ENCODE peak calls at places on chromosomes 16 and 17, in eight cellular contexts. C is stimulated activated CD8-positive, alpha-beta memory T cell treated with anti-CD3 and anti-CD28 coated beads, Interleukin-7, amount 100 ng/mL, for 1 hour; F is NCI-H1417; J is Peyer's patch; W is naive thymus-derived CD4-positive, alpha-beta T cell; N is left cardiac atrium; K is HS-27A; R is GM20000. M is an unnamed sample.

GRCh38 chr16:22668318-22668717 is 145.6 kb upstream of the HS3ST2 start:
- DNase-seq in C (no peak), F (no peak), J (no peak), W (no peak), N (no peak), K (no peak), R (no peak), M (no peak)

GRCh38 chr16:50884066-50884860 is 142.4 kb downstream of the CYLD start:
- DNase-seq in C (no peak), F (no peak), J (no peak), W (no peak), N (no peak), K (no peak), R (peak), M (no peak)

GRCh38 chr16:22641030-22641671 is 130.5 kb downstream of the NPIPB5 start:
- DNase-seq in C (no peak), F (no peak), J (no peak), W (no peak), N (no peak), K (peak), R (peak), M (no peak)

GRCh38 chr17:34255381-34255732 is 272 bp downstream of the CCL2 start:
- DNase-seq in C (no peak), F (no peak), J (no peak), W (no peak), N (no peak), K (no peak), R (no peak), M (no peak)

GRCh38 chr16:89737341-89738071 is 16.2 kb downstream of the ZNF276 start:
- DNase-seq in C (no peak), F (no peak), J (no peak), W (peak), N (no peak), K (no peak), R (no peak), M (no peak)

GRCh38 chr17:21095735-21096134 is 31.0 kb upstream of the DHRS7B start:
- DNase-seq in C (no peak), F (no peak), J (no peak), W (no peak), N (no peak), K (no peak), R (no peak), M (no peak)

GRCh38 chr17:2547176-2547575 is 35.5 kb upstream of the METTL16 start:
- DNase-seq in C (no peak), F (no peak), J (no peak), W (no peak), N (no peak), K (no peak), R (no peak), M (no peak)

GRCh38 chr17:74569392-74570003 is 2.2 kb upstream of the CD300H start:
- DNase-seq in C (no peak), F (no peak), J (no peak), W (no peak), N (peak), K (peak), R (no peak), M (no peak)

GRCh38 chr16:27335349-27336052 is 21.7 kb downstream of the IL4R start:
- DNase-seq in C (no peak), F (no peak), J (no peak), W (no peak), N (no peak), K (no peak), R (no peak), M (no peak)

GRCh38 chr16:30954993-30955392 is 2.6 kb upstream of the SETD1A start:
- DNase-seq in C (no peak), F (no peak), J (no peak), W (no peak), N (no peak), K (no peak), R (no peak), M (no peak)

GRCh38 chr17:58319181-58320162 is 9.1 kb downstream of the TSPOAP1 start:
- DNase-seq in C (no peak), F (no peak), J (peak), W (no peak), N (peak), K (no peak), R (no peak), M (no peak)

GRCh38 chr16:27228036-27228435 is 24.7 kb downstream of the KDM8 start:
- DNase-seq in C (no peak), F (no peak), J (no peak), W (no peak), N (peak), K (no peak), R (no peak), M (no peak)

GRCh38 chr17:70357196-70357595 is 187.9 kb downstream of the KCNJ2 start:
- DNase-seq in C (no peak), F (no peak), J (no peak), W (no peak), N (no peak), K (no peak), R (no peak), M (no peak)

GRCh38 chr17:77829871-77830799 is 128.4 kb upstream of the TNRC6C start:
- DNase-seq in C (no peak), F (no peak), J (no peak), W (no peak), N (peak), K (no peak), R (no peak), M (no peak)

GRCh38 chr16:11636172-11636721 is 32.0 kb upstream of the SNN start:
- DNase-seq in C (no peak), F (peak), J (peak), W (peak), N (no peak), K (no peak), R (no peak), M (peak)

GRCh38 chr16:732936-733335 is 6.0 kb downstream of the HAGHL start:
- DNase-seq in C (no peak), F (no peak), J (no peak), W (no peak), N (no peak), K (no peak), R (no peak), M (no peak)

GRCh38 chr17:43699438-43699756 is 37.7 kb upstream of the MEOX1 start:
- DNase-seq in C (no peak), F (no peak), J (no peak), W (no peak), N (no peak), K (no peak), R (no peak), M (no peak)

GRCh38 chr17:13024033-13024432 is 6.2 kb upstream of the ELAC2 start:
- DNase-seq in C (no peak), F (no peak), J (no peak), W (no peak), N (no peak), K (no peak), R (no peak), M (no peak)

GRCh38 chr17:47789611-47790520 is 31.7 kb downstream of the OSBPL7 start:
- DNase-seq in C (peak), F (peak), J (peak), W (peak), N (peak), K (no peak), R (peak), M (peak)